ENCODE peak calls at places on chromosomes 12 and 14, in four cellular contexts. One of them, this sample, is unnamed.

GRCh38 chr12:123938679-123939480 is 33.8 kb downstream of the CCDC92 start:
- DNase-seq in IMR-90: no peak
- DNase-seq in H9: peak
- DNase-seq in H1: no peak
- DNase-seq in this sample: peak

GRCh38 chr14:99659333-99659741 is 14.4 kb downstream of the HHIPL1 start:
- DNase-seq in IMR-90: no peak
- DNase-seq in H9: no peak
- DNase-seq in H1: no peak
- DNase-seq in this sample: no peak

GRCh38 chr12:28424965-28425364 is 234.7 kb downstream of the CCDC91 start:
- DNase-seq in IMR-90: peak
- DNase-seq in H9: no peak
- DNase-seq in H1: no peak
- DNase-seq in this sample: no peak

GRCh38 chr12:49777800-49778748 is 36.7 kb downstream of the TMBIM6 start:
- DNase-seq in IMR-90: peak
- DNase-seq in H9: peak
- DNase-seq in H1: peak
- DNase-seq in this sample: peak

GRCh38 chr12:71440393-71441349 is 1.1 kb downstream of the LGR5 start:
- DNase-seq in IMR-90: no peak
- DNase-seq in H9: peak
- DNase-seq in H1: no peak
- DNase-seq in this sample: peak

GRCh38 chr12:82097438-82097837 is 260.7 kb downstream of the CCDC59 start:
- DNase-seq in IMR-90: no peak
- DNase-seq in H9: peak
- DNase-seq in H1: no peak
- DNase-seq in this sample: peak

GRCh38 chr12:57849035-57849434 is 2.5 kb upstream of the CTDSP2 start:
- DNase-seq in IMR-90: no peak
- DNase-seq in H9: no peak
- DNase-seq in H1: no peak
- DNase-seq in this sample: no peak

GRCh38 chr12:107447336-107447735 is 238.3 kb upstream of the PWP1 start:
- DNase-seq in IMR-90: no peak
- DNase-seq in H9: no peak
- DNase-seq in H1: no peak
- DNase-seq in this sample: no peak

GRCh38 chr12:49260165-49260564 is 4.7 kb upstream of the TUBA1C start:
- DNase-seq in IMR-90: peak
- DNase-seq in H9: no peak
- DNase-seq in H1: no peak
- DNase-seq in this sample: no peak

GRCh38 chr12:100251917-100252316 is 15.0 kb downstream of the DEPDC4 start:
- DNase-seq in IMR-90: no peak
- DNase-seq in H9: no peak
- DNase-seq in H1: no peak
- DNase-seq in this sample: no peak

GRCh38 chr14:68854421-68854820 is 61.6 kb upstream of the ZFP36L1 start:
- DNase-seq in IMR-90: no peak
- DNase-seq in H9: no peak
- DNase-seq in H1: no peak
- DNase-seq in this sample: no peak

GRCh38 chr12:64473176-64473575 is 21.3 kb downstream of the TBK1 start:
- DNase-seq in IMR-90: no peak
- DNase-seq in H9: no peak
- DNase-seq in H1: no peak
- DNase-seq in this sample: no peak

GRCh38 chr14:60222820-60223219 is 26.2 kb upstream of the PPM1A start:
- DNase-seq in IMR-90: no peak
- DNase-seq in H9: no peak
- DNase-seq in H1: no peak
- DNase-seq in this sample: no peak

GRCh38 chr14:55884819-55885218 is 233.4 kb upstream of the PELI2 start:
- DNase-seq in IMR-90: no peak
- DNase-seq in H9: no peak
- DNase-seq in H1: no peak
- DNase-seq in this sample: no peak

GRCh38 chr12:46774011-46774633 is 51.7 kb downstream of the SLC38A4 start:
- DNase-seq in IMR-90: peak
- DNase-seq in H9: no peak
- DNase-seq in H1: no peak
- DNase-seq in this sample: no peak

GRCh38 chr12:92143280-92143679 is 2.4 kb downstream of the BTG1 start:
- DNase-seq in IMR-90: no peak
- DNase-seq in H9: no peak
- DNase-seq in H1: no peak
- DNase-seq in this sample: no peak

GRCh38 chr14:39035336-39035735 is 67.7 kb downstream of the SEC23A start:
- DNase-seq in IMR-90: no peak
- DNase-seq in H9: no peak
- DNase-seq in H1: no peak
- DNase-seq in this sample: no peak

GRCh38 chr14:89996963-89997362 is 41.2 kb downstream of the TDP1 start:
- DNase-seq in IMR-90: no peak
- DNase-seq in H9: no peak
- DNase-seq in H1: no peak
- DNase-seq in this sample: no peak

GRCh38 chr14:104458845-104459244 is 120.7 kb upstream of the C14orf180 start:
- DNase-seq in IMR-90: no peak
- DNase-seq in H9: no peak
- DNase-seq in H1: no peak
- DNase-seq in this sample: no peak

GRCh38 chr12:53660064-53660463 is 15.8 kb downstream of the ATP5MC2 start:
- DNase-seq in IMR-90: no peak
- DNase-seq in H9: no peak
- DNase-seq in H1: no peak
- DNase-seq in this sample: no peak

GRCh38 chr12:70002912-70003255 is 177.9 kb downstream of the MYRFL start:
- DNase-seq in IMR-90: no peak
- DNase-seq in H9: no peak
- DNase-seq in H1: no peak
- DNase-seq in this sample: no peak

GRCh38 chr14:35333347-35333730 is 41.2 kb downstream of the PSMA6 start:
- DNase-seq in IMR-90: no peak
- DNase-seq in H9: no peak
- DNase-seq in H1: no peak
- DNase-seq in this sample: no peak

GRCh38 chr12:131990066-131990979 is 40.6 kb downstream of the EP400 start:
- DNase-seq in IMR-90: no peak
- DNase-seq in H9: peak
- DNase-seq in H1: peak
- DNase-seq in this sample: peak

GRCh38 chr12:126667340-126667739 is 1599.6 kb upstream of the TMEM132C start:
- DNase-seq in IMR-90: no peak
- DNase-seq in H9: no peak
- DNase-seq in H1: no peak
- DNase-seq in this sample: no peak

GRCh38 chr12:9707864-9708808 is 24.8 kb downstream of the CLECL1 start:
- DNase-seq in IMR-90: peak
- DNase-seq in H9: peak
- DNase-seq in H1: no peak
- DNase-seq in this sample: peak

GRCh38 chr14:61374284-61374683 is 52.9 kb downstream of the PRKCH start:
- DNase-seq in IMR-90: no peak
- DNase-seq in H9: no peak
- DNase-seq in H1: no peak
- DNase-seq in this sample: no peak

GRCh38 chr12:100375023-100375737 is 18.3 kb downstream of the SLC17A8 start:
- DNase-seq in IMR-90: peak
- DNase-seq in H9: no peak
- DNase-seq in H1: no peak
- DNase-seq in this sample: no peak

GRCh38 chr12:47216150-47216677 is 136.5 kb upstream of the AMIGO2 start:
- DNase-seq in IMR-90: no peak
- DNase-seq in H9: no peak
- DNase-seq in H1: no peak
- DNase-seq in this sample: no peak

GRCh38 chr12:49552425-49552824 is 13.6 kb downstream of the KCNH3 start:
- DNase-seq in IMR-90: no peak
- DNase-seq in H9: no peak
- DNase-seq in H1: no peak
- DNase-seq in this sample: no peak

DNA sequence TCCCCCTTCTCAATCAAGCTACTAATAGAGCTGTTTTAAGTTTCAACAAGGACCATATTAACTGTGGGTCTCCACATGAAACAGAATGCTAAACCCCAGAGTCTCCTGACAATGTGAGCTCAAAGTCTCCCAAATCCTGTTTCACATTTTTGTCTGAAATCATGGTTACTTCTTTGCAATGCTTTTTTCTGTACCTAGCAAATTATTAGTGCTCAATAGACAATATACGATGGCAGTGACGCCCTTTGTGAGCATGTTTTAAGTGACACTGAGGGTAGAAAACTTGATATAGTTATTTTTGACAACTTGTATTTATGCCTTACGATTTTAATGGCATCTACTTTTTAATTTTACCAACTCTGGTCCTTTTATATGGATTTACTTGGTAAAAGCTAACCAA is 85.4 kb upstream of the SOX5 start:
- DNase-seq in IMR-90: no peak
- DNase-seq in H9: no peak
- DNase-seq in H1: no peak
- DNase-seq in this sample: no peak
- H3K56ac ChIP-seq in IMR-90: no peak
- H3K56ac ChIP-seq in H9: no peak
- H3K56ac ChIP-seq in H1: no peak
- H3K56ac ChIP-seq in this sample: no peak

DNA sequence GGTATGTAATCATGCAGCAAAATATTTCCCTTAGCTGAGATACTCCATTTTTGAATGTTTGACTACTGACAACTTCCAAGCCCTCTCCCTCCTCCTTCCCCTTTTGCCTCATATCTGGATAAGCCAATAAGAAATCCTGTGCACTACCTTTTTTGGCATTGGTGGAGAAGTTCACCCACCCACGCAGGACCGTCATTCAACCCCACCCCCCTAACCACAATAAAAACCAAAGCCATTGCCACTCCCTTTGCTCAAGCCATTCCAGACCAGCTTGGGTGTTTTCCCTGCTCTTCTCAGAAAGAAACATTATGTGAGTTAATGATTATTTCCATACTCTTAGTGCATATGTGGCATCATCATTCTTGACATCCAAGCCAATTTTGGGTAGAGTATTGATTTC is 176.7 kb downstream of the PTPN11 start:
- DNase-seq in IMR-90: no peak
- DNase-seq in H9: no peak
- DNase-seq in H1: no peak
- DNase-seq in this sample: no peak
- H3K4me2 ChIP-seq in IMR-90: no peak
- H3K4me2 ChIP-seq in H9: no peak
- H3K4me2 ChIP-seq in H1: no peak
- H3K4me2 ChIP-seq in this sample: no peak

GRCh38 chr12:102543931-102544485 is 63.6 kb upstream of the IGF1 start:
- DNase-seq in IMR-90: no peak
- DNase-seq in H9: no peak
- DNase-seq in H1: no peak
- DNase-seq in this sample: no peak
- H3K56ac ChIP-seq in IMR-90: no peak
- H3K56ac ChIP-seq in H9: no peak
- H3K56ac ChIP-seq in H1: no peak
- H3K56ac ChIP-seq in this sample: no peak

DNA sequence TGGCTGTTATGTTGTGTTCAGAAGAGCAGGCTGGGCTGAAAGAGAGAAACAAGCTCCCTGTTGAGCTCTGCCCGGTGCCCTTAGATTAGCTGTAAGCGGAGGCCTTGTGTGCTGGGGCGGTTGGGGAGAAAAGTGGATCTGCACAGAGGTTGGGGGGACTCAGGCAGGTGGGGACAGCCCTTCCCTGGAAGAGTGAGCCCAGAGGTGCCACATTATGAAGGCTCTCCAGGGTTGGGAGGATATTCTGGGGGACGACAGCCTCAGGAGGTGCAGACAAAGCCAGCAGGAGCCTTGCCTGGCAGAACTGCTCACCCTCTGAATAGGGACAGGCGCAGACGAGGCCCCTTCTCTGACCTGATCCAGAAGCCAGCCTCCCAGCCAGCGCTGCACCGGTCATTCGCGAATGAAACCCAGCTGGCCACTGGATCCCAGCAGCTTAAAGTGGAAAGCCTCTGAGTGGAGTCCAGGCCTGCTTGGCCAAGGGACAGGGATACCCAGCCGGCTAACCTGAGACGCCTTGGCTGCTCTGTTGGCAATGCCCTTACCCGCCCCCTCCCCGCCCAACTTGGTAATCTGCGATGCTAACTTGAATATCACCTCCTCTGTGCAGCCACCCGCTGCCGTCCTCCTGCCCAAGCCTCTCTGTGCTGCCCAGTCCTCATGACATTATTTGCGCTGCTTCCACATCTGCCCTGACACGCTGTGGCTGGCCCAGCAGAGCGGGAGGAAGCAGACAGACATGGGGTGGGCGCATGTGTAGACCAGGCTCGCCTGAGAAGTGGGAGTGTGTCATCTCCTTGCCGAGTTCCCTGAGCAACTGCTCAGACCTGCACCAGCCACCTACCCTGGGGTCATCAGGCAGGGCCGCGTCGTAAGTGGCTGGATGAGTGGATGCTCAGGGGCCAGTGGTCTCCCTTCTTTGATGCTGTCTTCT is 5.6 kb downstream of the HIP1R start:
- DNase-seq in IMR-90: no peak
- DNase-seq in H9: peak
- DNase-seq in H1: no peak
- DNase-seq in this sample: peak
- H3K4me2 ChIP-seq in IMR-90: peak
- H3K4me2 ChIP-seq in H9: no peak
- H3K4me2 ChIP-seq in H1: no peak
- H3K4me2 ChIP-seq in this sample: no peak

DNA sequence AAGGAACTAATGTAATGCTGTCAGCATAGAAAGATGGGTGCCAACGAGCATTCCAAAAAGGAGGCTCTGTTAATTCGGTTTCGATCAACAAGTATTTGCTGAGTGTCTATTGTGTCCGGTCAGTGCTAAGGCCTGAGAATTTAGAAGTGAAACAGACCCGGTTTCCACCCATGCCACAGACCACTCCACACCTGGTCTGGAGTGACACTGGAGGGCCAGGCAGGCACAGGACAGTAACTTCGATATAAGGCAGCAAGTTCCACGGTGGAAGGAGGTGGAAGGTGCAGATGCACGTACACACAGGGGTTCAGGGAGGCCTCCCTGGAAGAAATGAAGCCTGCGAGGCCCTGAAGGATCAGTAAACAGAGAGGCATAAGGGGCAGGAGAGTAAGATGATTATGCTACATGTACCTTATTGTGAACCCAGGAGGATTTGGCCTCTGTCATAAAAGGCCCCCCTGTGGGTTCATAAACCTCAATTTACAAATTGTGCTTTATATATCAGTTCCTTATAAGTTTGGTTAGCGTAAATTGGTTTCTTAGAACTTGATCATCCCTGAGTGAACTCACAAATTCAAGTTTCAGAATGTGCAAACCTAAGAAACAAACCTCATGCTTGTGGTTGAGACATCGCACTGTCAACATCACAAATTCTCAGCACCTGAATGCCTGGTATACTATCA is 25.9 kb downstream of the SSH1 start:
- DNase-seq in IMR-90: no peak
- DNase-seq in H9: no peak
- DNase-seq in H1: no peak
- DNase-seq in this sample: no peak
- H3K56ac ChIP-seq in IMR-90: peak
- H3K56ac ChIP-seq in H9: no peak
- H3K56ac ChIP-seq in H1: no peak
- H3K56ac ChIP-seq in this sample: no peak